ENCODE peak calls at places on chromosomes 2 and 18, in nine cellular contexts. One of them, this sample, is unnamed.

GRCh38 chr18:55343396-55344073 is 244.5 kb downstream of the TCF4 start:
- DNase-seq in NB4: peak
- DNase-seq in pancreas: no peak
- DNase-seq in A549: peak
- DNase-seq in GM06990: no peak
- DNase-seq in H9: no peak
- DNase-seq in fibroblast of pulmonary artery: peak
- DNase-seq in brain microvascular endothelial cell: no peak
- DNase-seq in BE2C: no peak
- DNase-seq in this sample: no peak

GRCh38 chr2:167827352-167828097 is 419.9 kb downstream of the STK39 start:
- DNase-seq in NB4: no peak
- DNase-seq in pancreas: peak
- DNase-seq in A549: no peak
- DNase-seq in GM06990: no peak
- DNase-seq in H9: no peak
- DNase-seq in fibroblast of pulmonary artery: no peak
- DNase-seq in brain microvascular endothelial cell: no peak
- DNase-seq in BE2C: no peak
- DNase-seq in this sample: no peak

GRCh38 chr2:207810200-207810788 is 40.6 kb upstream of the FZD5 start:
- DNase-seq in NB4: no peak
- DNase-seq in pancreas: no peak
- DNase-seq in A549: no peak
- DNase-seq in GM06990: no peak
- DNase-seq in H9: no peak
- DNase-seq in fibroblast of pulmonary artery: no peak
- DNase-seq in brain microvascular endothelial cell: no peak
- DNase-seq in BE2C: no peak
- DNase-seq in this sample: no peak

GRCh38 chr2:161223139-161223732 is 63.0 kb downstream of the TANK start:
- DNase-seq in NB4: peak
- DNase-seq in pancreas: no peak
- DNase-seq in A549: peak
- DNase-seq in GM06990: no peak
- DNase-seq in H9: no peak
- DNase-seq in fibroblast of pulmonary artery: peak
- DNase-seq in brain microvascular endothelial cell: no peak
- DNase-seq in BE2C: no peak
- DNase-seq in this sample: no peak

GRCh38 chr2:127053731-127054603 is 53.0 kb downstream of the BIN1 start:
- DNase-seq in NB4: no peak
- DNase-seq in pancreas: no peak
- DNase-seq in A549: peak
- DNase-seq in GM06990: no peak
- DNase-seq in H9: no peak
- DNase-seq in fibroblast of pulmonary artery: no peak
- DNase-seq in brain microvascular endothelial cell: no peak
- DNase-seq in BE2C: peak
- DNase-seq in this sample: no peak

GRCh38 chr2:129901754-129902415 is 77.6 kb upstream of the RAB6C start:
- DNase-seq in NB4: no peak
- DNase-seq in pancreas: no peak
- DNase-seq in A549: no peak
- DNase-seq in GM06990: no peak
- DNase-seq in H9: peak
- DNase-seq in fibroblast of pulmonary artery: no peak
- DNase-seq in brain microvascular endothelial cell: no peak
- DNase-seq in BE2C: no peak
- DNase-seq in this sample: no peak

GRCh38 chr2:15867194-15868171 is 72.9 kb upstream of the MYCN start:
- DNase-seq in NB4: no peak
- DNase-seq in pancreas: no peak
- DNase-seq in A549: no peak
- DNase-seq in GM06990: no peak
- DNase-seq in H9: no peak
- DNase-seq in fibroblast of pulmonary artery: no peak
- DNase-seq in brain microvascular endothelial cell: no peak
- DNase-seq in BE2C: no peak
- DNase-seq in this sample: no peak

GRCh38 chr18:10951631-10952544 is 197.5 kb downstream of the PIEZO2 start:
- DNase-seq in NB4: no peak
- DNase-seq in pancreas: no peak
- DNase-seq in A549: no peak
- DNase-seq in GM06990: peak
- DNase-seq in H9: no peak
- DNase-seq in fibroblast of pulmonary artery: no peak
- DNase-seq in brain microvascular endothelial cell: no peak
- DNase-seq in BE2C: no peak
- DNase-seq in this sample: no peak

GRCh38 chr2:88739985-88740600 is 48.6 kb downstream of the RPIA start:
- DNase-seq in NB4: peak
- DNase-seq in pancreas: peak
- DNase-seq in A549: peak
- DNase-seq in GM06990: peak
- DNase-seq in H9: peak
- DNase-seq in fibroblast of pulmonary artery: peak
- DNase-seq in brain microvascular endothelial cell: peak
- DNase-seq in BE2C: peak
- DNase-seq in this sample: peak

GRCh38 chr2:148684507-148684906 is 40.0 kb downstream of the EPC2 start:
- DNase-seq in NB4: no peak
- DNase-seq in pancreas: no peak
- DNase-seq in A549: no peak
- DNase-seq in GM06990: no peak
- DNase-seq in H9: no peak
- DNase-seq in fibroblast of pulmonary artery: no peak
- DNase-seq in brain microvascular endothelial cell: no peak
- DNase-seq in BE2C: no peak
- DNase-seq in this sample: no peak

GRCh38 chr2:172806426-172807008 is 70.9 kb downstream of the RAPGEF4 start:
- DNase-seq in NB4: peak
- DNase-seq in pancreas: peak
- DNase-seq in A549: peak
- DNase-seq in GM06990: peak
- DNase-seq in H9: no peak
- DNase-seq in fibroblast of pulmonary artery: peak
- DNase-seq in brain microvascular endothelial cell: peak
- DNase-seq in BE2C: no peak
- DNase-seq in this sample: no peak

GRCh38 chr2:28390241-28390856 is 2.3 kb upstream of the FOSL2 start:
- DNase-seq in NB4: peak
- DNase-seq in pancreas: peak
- DNase-seq in A549: peak
- DNase-seq in GM06990: peak
- DNase-seq in H9: peak
- DNase-seq in fibroblast of pulmonary artery: peak
- DNase-seq in brain microvascular endothelial cell: peak
- DNase-seq in BE2C: peak
- DNase-seq in this sample: peak
- TF ChIP-seq CTCF in NB4: no peak
- TF ChIP-seq CTCF in pancreas: peak
- TF ChIP-seq CTCF in A549: no peak
- TF ChIP-seq CTCF in GM06990: peak
- TF ChIP-seq CTCF in H9: no peak
- TF ChIP-seq CTCF in fibroblast of pulmonary artery: peak
- TF ChIP-seq CTCF in brain microvascular endothelial cell: peak
- TF ChIP-seq CTCF in BE2C: no peak
- TF ChIP-seq CTCF in this sample: no peak

GRCh38 chr2:100247256-100248043 is 74.9 kb downstream of the LONRF2 start:
- DNase-seq in NB4: peak
- DNase-seq in pancreas: no peak
- DNase-seq in A549: no peak
- DNase-seq in GM06990: peak
- DNase-seq in H9: no peak
- DNase-seq in fibroblast of pulmonary artery: no peak
- DNase-seq in brain microvascular endothelial cell: no peak
- DNase-seq in BE2C: no peak
- DNase-seq in this sample: no peak

GRCh38 chr2:100244881-100245605 is 77.3 kb downstream of the LONRF2 start:
- DNase-seq in NB4: no peak
- DNase-seq in pancreas: no peak
- DNase-seq in A549: no peak
- DNase-seq in GM06990: no peak
- DNase-seq in H9: no peak
- DNase-seq in fibroblast of pulmonary artery: no peak
- DNase-seq in brain microvascular endothelial cell: peak
- DNase-seq in BE2C: no peak
- DNase-seq in this sample: no peak

GRCh38 chr2:100248044-100248330 is 74.3 kb downstream of the LONRF2 start:
- DNase-seq in NB4: no peak
- DNase-seq in pancreas: no peak
- DNase-seq in A549: no peak
- DNase-seq in GM06990: no peak
- DNase-seq in H9: no peak
- DNase-seq in fibroblast of pulmonary artery: no peak
- DNase-seq in brain microvascular endothelial cell: no peak
- DNase-seq in BE2C: no peak
- DNase-seq in this sample: no peak

GRCh38 chr2:100245681-100246080 is 76.6 kb downstream of the LONRF2 start:
- DNase-seq in NB4: no peak
- DNase-seq in pancreas: no peak
- DNase-seq in A549: no peak
- DNase-seq in GM06990: no peak
- DNase-seq in H9: no peak
- DNase-seq in fibroblast of pulmonary artery: no peak
- DNase-seq in brain microvascular endothelial cell: no peak
- DNase-seq in BE2C: no peak
- DNase-seq in this sample: no peak

GRCh38 chr2:100246163-100247145 is 75.8 kb downstream of the LONRF2 start:
- DNase-seq in NB4: peak
- DNase-seq in pancreas: no peak
- DNase-seq in A549: peak
- DNase-seq in GM06990: no peak
- DNase-seq in H9: no peak
- DNase-seq in fibroblast of pulmonary artery: peak
- DNase-seq in brain microvascular endothelial cell: no peak
- DNase-seq in BE2C: peak
- DNase-seq in this sample: no peak
- TF ChIP-seq CTCF in NB4: peak
- TF ChIP-seq CTCF in pancreas: no peak
- TF ChIP-seq CTCF in A549: no peak
- TF ChIP-seq CTCF in GM06990: no peak
- TF ChIP-seq CTCF in H9: peak
- TF ChIP-seq CTCF in fibroblast of pulmonary artery: peak
- TF ChIP-seq CTCF in brain microvascular endothelial cell: peak
- TF ChIP-seq CTCF in BE2C: peak
- TF ChIP-seq CTCF in this sample: peak

DNA sequence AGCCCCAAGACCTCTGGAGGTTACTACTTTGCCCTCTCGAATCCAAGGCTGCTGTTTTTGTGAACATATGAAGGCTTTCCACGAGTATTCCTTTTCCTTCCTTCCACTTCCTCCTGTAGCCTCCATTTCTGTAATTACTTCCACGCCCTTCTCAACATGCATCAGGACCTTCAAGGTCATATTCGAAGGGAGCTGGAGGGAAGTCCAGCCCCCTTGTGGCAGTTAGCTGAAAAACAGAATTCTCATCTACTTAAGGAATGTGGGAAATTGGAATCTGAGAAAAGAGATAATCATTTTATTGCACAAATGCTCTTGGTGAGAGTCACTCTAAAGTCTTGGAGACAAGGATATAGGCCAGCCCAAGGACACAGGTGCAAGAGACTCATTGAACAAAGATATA is 1000.2 kb downstream of the TDRD15 start:
- DNase-seq in NB4: peak
- DNase-seq in pancreas: no peak
- DNase-seq in A549: peak
- DNase-seq in GM06990: no peak
- DNase-seq in H9: no peak
- DNase-seq in fibroblast of pulmonary artery: peak
- DNase-seq in brain microvascular endothelial cell: no peak
- DNase-seq in BE2C: no peak
- DNase-seq in this sample: no peak
- TF ChIP-seq CTCF in NB4: peak
- TF ChIP-seq CTCF in pancreas: no peak
- TF ChIP-seq CTCF in A549: no peak
- TF ChIP-seq CTCF in GM06990: peak
- TF ChIP-seq CTCF in H9: peak
- TF ChIP-seq CTCF in fibroblast of pulmonary artery: no peak
- TF ChIP-seq CTCF in brain microvascular endothelial cell: peak
- TF ChIP-seq CTCF in BE2C: peak
- TF ChIP-seq CTCF in this sample: no peak

DNA sequence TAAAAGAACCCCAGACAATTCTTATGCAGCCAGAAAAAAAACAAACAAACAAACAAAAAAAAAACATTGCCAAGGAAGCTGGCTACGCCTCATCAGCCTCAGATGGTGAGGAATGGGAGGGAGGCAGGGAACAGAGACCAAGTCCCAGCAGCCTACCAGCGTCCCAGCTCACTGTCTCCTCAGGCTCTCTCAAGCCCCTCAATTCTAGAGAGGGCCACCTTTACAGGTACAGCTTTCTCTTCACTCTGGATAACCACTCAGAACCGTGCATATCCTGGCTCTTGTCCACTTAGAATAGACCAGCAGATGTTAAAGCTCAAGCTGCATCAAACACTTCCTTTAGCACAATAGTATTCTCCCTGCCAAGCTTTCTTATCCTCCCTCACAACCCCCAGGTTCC is 263.1 kb upstream of the CHAC2 start:
- DNase-seq in NB4: no peak
- DNase-seq in pancreas: no peak
- DNase-seq in A549: no peak
- DNase-seq in GM06990: no peak
- DNase-seq in H9: no peak
- DNase-seq in fibroblast of pulmonary artery: peak
- DNase-seq in brain microvascular endothelial cell: no peak
- DNase-seq in BE2C: no peak
- DNase-seq in this sample: no peak
- TF ChIP-seq CTCF in NB4: no peak
- TF ChIP-seq CTCF in pancreas: no peak
- TF ChIP-seq CTCF in A549: no peak
- TF ChIP-seq CTCF in GM06990: no peak
- TF ChIP-seq CTCF in H9: no peak
- TF ChIP-seq CTCF in fibroblast of pulmonary artery: no peak
- TF ChIP-seq CTCF in brain microvascular endothelial cell: no peak
- TF ChIP-seq CTCF in BE2C: no peak
- TF ChIP-seq CTCF in this sample: no peak

DNA sequence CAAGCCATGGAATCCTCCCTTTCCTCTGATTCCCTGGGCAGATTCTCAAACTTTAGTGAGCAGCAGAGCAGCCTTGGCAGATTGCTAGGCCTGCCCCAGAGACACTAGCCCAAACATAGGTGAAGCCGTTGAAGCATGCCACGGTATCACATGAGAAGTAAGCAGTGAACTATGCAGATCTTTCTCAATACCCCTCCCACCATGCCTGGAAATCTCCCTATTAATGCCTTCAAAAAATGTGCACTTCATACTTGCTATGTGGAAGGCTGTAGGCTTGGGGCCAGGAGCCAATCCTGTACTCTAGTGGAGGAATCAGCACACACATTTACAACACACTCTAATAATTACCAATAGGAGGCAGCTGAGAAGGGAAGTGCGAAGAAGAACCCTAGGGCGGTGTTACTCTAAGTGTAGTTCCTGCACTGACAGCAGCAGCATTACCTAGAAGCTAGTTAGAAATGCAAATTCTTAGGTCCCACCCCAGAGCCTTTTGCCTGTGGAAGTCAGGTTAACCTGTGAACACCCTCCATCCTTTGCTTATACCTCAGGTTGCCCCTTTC is 305.1 kb upstream of the SPRED2 start:
- DNase-seq in NB4: no peak
- DNase-seq in pancreas: no peak
- DNase-seq in A549: no peak
- DNase-seq in GM06990: no peak
- DNase-seq in H9: no peak
- DNase-seq in fibroblast of pulmonary artery: no peak
- DNase-seq in brain microvascular endothelial cell: no peak
- DNase-seq in BE2C: no peak
- DNase-seq in this sample: no peak
- TF ChIP-seq CTCF in NB4: no peak
- TF ChIP-seq CTCF in pancreas: no peak
- TF ChIP-seq CTCF in A549: no peak
- TF ChIP-seq CTCF in GM06990: no peak
- TF ChIP-seq CTCF in H9: no peak
- TF ChIP-seq CTCF in fibroblast of pulmonary artery: no peak
- TF ChIP-seq CTCF in brain microvascular endothelial cell: no peak
- TF ChIP-seq CTCF in BE2C: no peak
- TF ChIP-seq CTCF in this sample: no peak